ENCODE peak calls at places on chromosomes 7 and 10, in six cellular contexts. One of them, this sample, is unnamed.

GRCh38 chr7:325051-325798 is 35.3 kb downstream of the FOXL3 start:
- DNase-seq in Peyer's patch: no peak
- DNase-seq in HCT116: no peak
- DNase-seq in WERI-Rb-1: no peak
- DNase-seq in adrenal gland: no peak
- DNase-seq in fibroblast of lung: no peak
- DNase-seq in this sample: no peak

GRCh38 chr10:96043895-96044580 is 655 bp downstream of the CCNJ start:
- DNase-seq in HCT116: no peak
- DNase-seq in fibroblast of lung: peak
- DNase-seq in WERI-Rb-1: peak
- DNase-seq in adrenal gland: peak
- DNase-seq in Peyer's patch: peak
- DNase-seq in this sample: peak

GRCh38 chr10:13987472-13987871 is 343.3 kb downstream of the FRMD4A start:
- DNase-seq in WERI-Rb-1: no peak
- DNase-seq in Peyer's patch: no peak
- DNase-seq in adrenal gland: no peak
- DNase-seq in fibroblast of lung: peak
- DNase-seq in HCT116: no peak
- DNase-seq in this sample: peak

GRCh38 chr7:41924798-41925197 is 221.9 kb upstream of the INHBA start:
- DNase-seq in WERI-Rb-1: no peak
- DNase-seq in adrenal gland: no peak
- DNase-seq in Peyer's patch: no peak
- DNase-seq in fibroblast of lung: no peak
- DNase-seq in HCT116: no peak
- DNase-seq in this sample: no peak

GRCh38 chr7:42431873-42432272 is 194.9 kb upstream of the GLI3 start:
- DNase-seq in adrenal gland: no peak
- DNase-seq in Peyer's patch: no peak
- DNase-seq in HCT116: no peak
- DNase-seq in WERI-Rb-1: no peak
- DNase-seq in fibroblast of lung: no peak
- DNase-seq in this sample: no peak

GRCh38 chr7:54141565-54141964 is 400.6 kb upstream of the VSTM2A start:
- DNase-seq in fibroblast of lung: no peak
- DNase-seq in HCT116: no peak
- DNase-seq in WERI-Rb-1: no peak
- DNase-seq in adrenal gland: no peak
- DNase-seq in Peyer's patch: no peak
- DNase-seq in this sample: no peak

GRCh38 chr10:87657370-87657769 is 2.3 kb upstream of the PAPSS2 start:
- DNase-seq in Peyer's patch: no peak
- DNase-seq in WERI-Rb-1: no peak
- DNase-seq in HCT116: no peak
- DNase-seq in fibroblast of lung: peak
- DNase-seq in adrenal gland: peak
- DNase-seq in this sample: no peak

GRCh38 chr7:100604078-100604975 is 2.2 kb downstream of the PCOLCE start:
- DNase-seq in adrenal gland: peak
- DNase-seq in HCT116: no peak
- DNase-seq in fibroblast of lung: peak
- DNase-seq in WERI-Rb-1: peak
- DNase-seq in Peyer's patch: peak
- DNase-seq in this sample: peak

GRCh38 chr7:20647051-20647450 is 31.6 kb downstream of the ABCB5 start:
- DNase-seq in Peyer's patch: no peak
- DNase-seq in WERI-Rb-1: no peak
- DNase-seq in fibroblast of lung: peak
- DNase-seq in adrenal gland: no peak
- DNase-seq in HCT116: no peak
- DNase-seq in this sample: no peak

GRCh38 chr10:132368881-132369635 is 27.9 kb upstream of the PWWP2B start:
- DNase-seq in fibroblast of lung: no peak
- DNase-seq in Peyer's patch: no peak
- DNase-seq in WERI-Rb-1: no peak
- DNase-seq in adrenal gland: no peak
- DNase-seq in HCT116: no peak
- DNase-seq in this sample: no peak

DNA sequence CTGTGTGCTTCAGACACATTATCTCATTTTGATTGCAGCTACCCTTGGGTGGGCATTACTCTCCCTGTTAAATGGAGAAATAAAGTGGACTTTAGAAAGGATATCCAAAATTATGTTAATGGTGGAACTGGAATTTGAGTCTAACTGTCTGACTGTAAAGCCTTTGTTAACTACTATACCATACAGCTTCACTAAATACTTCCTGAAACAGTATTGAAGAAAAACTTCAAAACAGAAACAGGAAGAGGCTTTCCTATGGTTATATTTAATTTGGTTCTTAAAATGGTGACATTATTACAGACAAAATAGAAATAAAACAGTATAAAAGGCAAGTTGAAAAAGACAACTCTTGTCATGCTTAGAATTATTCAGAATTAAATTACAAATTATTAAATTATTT is 25.0 kb downstream of the SPAG6 start:
- DNase-seq in fibroblast of lung: no peak
- DNase-seq in adrenal gland: no peak
- DNase-seq in Peyer's patch: no peak
- DNase-seq in WERI-Rb-1: no peak
- DNase-seq in HCT116: no peak
- DNase-seq in this sample: no peak
- H3K27ac ChIP-seq in fibroblast of lung: no peak
- H3K27ac ChIP-seq in adrenal gland: no peak
- H3K27ac ChIP-seq in Peyer's patch: no peak
- H3K27ac ChIP-seq in WERI-Rb-1: no peak
- H3K27ac ChIP-seq in HCT116: no peak
- H3K27ac ChIP-seq in this sample: no peak

DNA sequence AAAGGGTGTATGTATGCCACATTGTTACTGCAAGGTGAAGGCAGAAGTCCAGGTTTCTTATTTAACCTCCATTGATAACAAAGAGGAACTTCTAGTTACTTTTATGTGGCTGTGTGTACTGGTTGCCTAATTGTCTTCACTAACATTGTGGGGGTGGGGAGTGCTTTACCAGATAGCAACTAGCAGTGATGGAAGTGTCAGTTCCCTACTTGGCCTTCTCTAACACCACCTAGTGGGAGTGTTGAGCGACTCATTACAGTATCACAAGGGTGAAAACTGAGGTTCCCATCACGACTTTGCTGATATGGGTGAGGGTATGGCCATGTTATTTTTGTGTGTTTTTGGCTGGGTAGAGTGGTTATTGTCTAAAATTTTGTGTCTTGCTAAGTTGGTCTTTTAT is 274.4 kb downstream of the THSD7A start:
- DNase-seq in HCT116: peak
- DNase-seq in WERI-Rb-1: peak
- DNase-seq in adrenal gland: no peak
- DNase-seq in Peyer's patch: no peak
- DNase-seq in fibroblast of lung: peak
- DNase-seq in this sample: peak
- TF ChIP-seq CTCF in HCT116: peak
- TF ChIP-seq CTCF in WERI-Rb-1: peak
- TF ChIP-seq CTCF in adrenal gland: no peak
- TF ChIP-seq CTCF in Peyer's patch: peak
- TF ChIP-seq CTCF in fibroblast of lung: peak
- TF ChIP-seq CTCF in this sample: no peak

GRCh38 chr10:373516-374309 is 238.5 kb downstream of the ZMYND11 start:
- DNase-seq in WERI-Rb-1: no peak
- DNase-seq in fibroblast of lung: peak
- DNase-seq in adrenal gland: peak
- DNase-seq in Peyer's patch: no peak
- DNase-seq in HCT116: no peak
- DNase-seq in this sample: no peak
- H3K27ac ChIP-seq in WERI-Rb-1: no peak
- H3K27ac ChIP-seq in fibroblast of lung: no peak
- H3K27ac ChIP-seq in adrenal gland: no peak
- H3K27ac ChIP-seq in Peyer's patch: no peak
- H3K27ac ChIP-seq in HCT116: no peak
- H3K27ac ChIP-seq in this sample: no peak

DNA sequence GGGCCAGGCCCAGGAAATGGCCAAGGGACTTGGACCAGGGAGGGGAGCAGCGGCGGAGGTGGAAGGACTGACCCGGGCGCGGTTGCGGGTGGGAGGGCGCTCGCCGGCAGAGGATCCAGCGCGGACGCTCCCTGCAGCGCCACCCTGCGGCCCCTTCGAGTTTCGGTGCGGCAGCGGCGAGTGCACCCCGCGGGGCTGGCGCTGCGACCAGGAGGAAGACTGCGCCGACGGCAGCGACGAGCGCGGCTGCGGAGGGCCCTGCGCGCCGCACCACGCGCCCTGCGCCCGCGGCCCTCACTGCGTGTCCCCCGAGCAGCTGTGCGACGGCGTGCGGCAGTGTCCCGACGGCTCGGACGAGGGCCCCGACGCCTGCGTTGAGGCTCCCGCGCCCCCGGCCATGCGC is 16.8 kb upstream of the ZNF467 start:
- DNase-seq in WERI-Rb-1: peak
- DNase-seq in HCT116: no peak
- DNase-seq in adrenal gland: no peak
- DNase-seq in fibroblast of lung: no peak
- DNase-seq in Peyer's patch: no peak
- DNase-seq in this sample: no peak
- TF ChIP-seq CTCF in WERI-Rb-1: peak
- TF ChIP-seq CTCF in HCT116: peak
- TF ChIP-seq CTCF in adrenal gland: peak
- TF ChIP-seq CTCF in fibroblast of lung: peak
- TF ChIP-seq CTCF in Peyer's patch: peak
- TF ChIP-seq CTCF in this sample: peak

DNA sequence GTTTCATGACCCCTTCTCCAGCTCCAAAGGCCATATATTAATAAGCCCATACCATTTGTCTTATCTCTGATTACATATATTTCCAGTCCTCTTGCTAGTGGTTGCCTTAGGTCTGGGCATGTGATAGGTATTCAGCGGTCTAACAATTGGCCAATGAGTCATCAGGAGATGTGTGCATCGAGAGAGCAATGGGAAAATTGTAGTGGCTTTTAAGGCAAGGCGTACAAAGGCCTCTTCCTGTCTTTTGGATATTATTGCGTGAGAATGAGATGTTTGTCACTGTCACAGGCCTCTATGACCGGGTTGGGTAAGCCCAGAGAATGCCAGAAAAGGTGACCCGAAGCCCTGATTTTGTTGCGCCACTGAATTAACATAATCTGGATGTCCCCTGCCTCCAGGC is 38.7 kb upstream of the SFRP5 start:
- DNase-seq in Peyer's patch: no peak
- DNase-seq in fibroblast of lung: no peak
- DNase-seq in HCT116: peak
- DNase-seq in adrenal gland: no peak
- DNase-seq in WERI-Rb-1: no peak
- DNase-seq in this sample: peak
- H3K27ac ChIP-seq in Peyer's patch: no peak
- H3K27ac ChIP-seq in fibroblast of lung: no peak
- H3K27ac ChIP-seq in HCT116: no peak
- H3K27ac ChIP-seq in adrenal gland: no peak
- H3K27ac ChIP-seq in WERI-Rb-1: no peak
- H3K27ac ChIP-seq in this sample: no peak

DNA sequence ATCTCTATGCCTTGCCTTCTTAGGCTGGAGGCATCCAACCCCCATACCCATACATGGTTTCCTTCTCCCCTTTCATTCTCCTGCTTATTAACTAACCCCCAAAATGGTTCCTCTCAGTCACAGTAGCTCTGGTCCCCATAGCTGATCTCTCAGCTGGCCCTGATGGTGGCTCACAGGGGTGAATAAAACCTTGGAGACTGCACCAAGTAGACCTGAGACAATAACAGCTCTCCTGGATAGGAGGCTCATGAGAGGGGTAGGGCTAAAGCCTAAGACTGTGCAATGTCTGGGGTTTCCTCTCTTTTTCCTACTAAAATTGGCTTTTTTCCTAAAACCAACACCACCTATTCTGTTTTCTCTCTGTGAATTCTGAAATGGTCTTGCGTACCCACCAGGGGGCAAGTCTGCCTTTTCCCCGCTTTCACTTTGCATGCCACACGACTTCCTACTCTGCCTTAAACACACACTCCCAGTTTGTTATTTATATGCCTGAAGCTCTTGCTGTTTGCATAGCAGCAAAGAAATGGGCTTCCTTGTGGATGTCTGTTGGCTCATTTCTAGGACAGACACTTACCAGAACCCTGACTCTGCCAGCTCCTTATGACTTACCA is 18.4 kb upstream of the PON1 start:
- DNase-seq in fibroblast of lung: no peak
- DNase-seq in adrenal gland: no peak
- DNase-seq in HCT116: no peak
- DNase-seq in Peyer's patch: no peak
- DNase-seq in WERI-Rb-1: no peak
- DNase-seq in this sample: no peak
- TF ChIP-seq CTCF in fibroblast of lung: peak
- TF ChIP-seq CTCF in adrenal gland: no peak
- TF ChIP-seq CTCF in HCT116: no peak
- TF ChIP-seq CTCF in Peyer's patch: no peak
- TF ChIP-seq CTCF in WERI-Rb-1: no peak
- TF ChIP-seq CTCF in this sample: no peak

DNA sequence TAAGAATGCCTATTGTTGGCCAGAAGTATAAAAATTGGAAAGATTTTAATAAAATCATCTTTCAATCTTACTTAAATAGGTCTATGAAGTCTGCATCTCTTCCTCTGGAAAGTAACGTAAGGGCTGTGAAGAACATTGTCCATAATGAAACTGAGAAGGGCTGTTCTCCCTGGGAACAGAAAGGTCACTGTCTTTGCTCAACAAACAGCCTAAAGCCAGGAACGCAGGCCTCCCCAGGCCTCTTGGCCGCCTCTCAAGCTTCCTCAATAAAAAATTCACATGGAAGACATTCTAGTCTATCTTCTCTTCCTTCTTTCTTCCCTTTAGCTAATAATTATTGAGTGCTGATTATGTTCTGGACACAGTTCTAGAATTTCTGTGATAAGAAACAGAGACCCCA is 9.1 kb upstream of the IDI2 start:
- DNase-seq in WERI-Rb-1: no peak
- DNase-seq in adrenal gland: no peak
- DNase-seq in fibroblast of lung: no peak
- DNase-seq in Peyer's patch: no peak
- DNase-seq in HCT116: no peak
- DNase-seq in this sample: no peak
- H3K27ac ChIP-seq in WERI-Rb-1: no peak
- H3K27ac ChIP-seq in adrenal gland: peak
- H3K27ac ChIP-seq in fibroblast of lung: no peak
- H3K27ac ChIP-seq in Peyer's patch: no peak
- H3K27ac ChIP-seq in HCT116: no peak
- H3K27ac ChIP-seq in this sample: no peak

This sample was measured in RWPE1.